ENCODE peak calls at places on chromosomes 6 and 20, in five cellular contexts. C is SJSA1; D is upper lobe of right lung; W is CD8-positive, alpha-beta memory T cell; J is CD8-positive, alpha-beta T cell. S is an unnamed sample.

GRCh38 chr6:103379272-103379671 is 1480.4 kb downstream of the HACE1 start:
- DNase-seq in C (no peak), D (no peak), W (no peak), J (no peak), S (no peak)

GRCh38 chr20:25508083-25508770 is 77.1 kb downstream of the NINL start:
- DNase-seq in C (peak; percentile 81), D (no peak), W (no peak), J (no peak), S (no peak)

GRCh38 chr6:161222706-161223234 is 51.1 kb downstream of the AGPAT4 start:
- DNase-seq in C (no peak), D (no peak), W (no peak), J (no peak), S (no peak)

GRCh38 chr20:25195962-25196700 is 619 bp downstream of the ENTPD6 start:
- DNase-seq in C (no peak), D (no peak), W (peak; percentile 16), J (no peak), S (peak; percentile 31)

GRCh38 chr6:148650941-148651540 is 95.8 kb upstream of the UST start:
- DNase-seq in C (no peak), D (no peak), W (no peak), J (no peak), S (no peak)

GRCh38 chr20:51409192-51409875 is 133.2 kb downstream of the NFATC2 start:
- DNase-seq in C (no peak), D (no peak), W (peak; percentile 53), J (no peak), S (no peak)

GRCh38 chr20:24751551-24751950 is 197.5 kb upstream of the CST7 start:
- DNase-seq in C (peak; percentile 21), D (no peak), W (no peak), J (no peak), S (no peak)

GRCh38 chr20:60102665-60103210 is 144.5 kb downstream of the CDH26 start:
- DNase-seq in C (no peak), D (no peak), W (no peak), J (no peak), S (no peak)

GRCh38 chr6:18585032-18585573 is 198.0 kb downstream of the RNF144B start:
- DNase-seq in C (peak; percentile 66), D (no peak), W (no peak), J (no peak), S (no peak)

GRCh38 chr20:16314722-16315121 is 258.5 kb downstream of the KIF16B start:
- DNase-seq in C (no peak), D (no peak), W (no peak), J (no peak), S (no peak)

GRCh38 chr6:126546771-126547170 is 206.9 kb downstream of the CENPW start:
- DNase-seq in C (no peak), D (no peak), W (no peak), J (no peak), S (no peak)

GRCh38 chr20:9130407-9130995 is 61.6 kb downstream of the PLCB4 start:
- DNase-seq in C (no peak), D (no peak), W (no peak), J (no peak), S (no peak)

GRCh38 chr6:21219241-21219640 is 374.3 kb upstream of the SOX4 start:
- DNase-seq in C (no peak), D (no peak), W (no peak), J (no peak), S (no peak)

GRCh38 chr6:156279306-156279969 is 497.7 kb upstream of the ARID1B start:
- DNase-seq in C (no peak), D (no peak), W (no peak), J (no peak), S (no peak)

GRCh38 chr6:156848123-156848522 is 70.9 kb downstream of the ARID1B start:
- DNase-seq in C (no peak), D (no peak), W (no peak), J (no peak), S (no peak)

GRCh38 chr6:160042014-160042773 is 73.3 kb downstream of the IGF2R start:
- DNase-seq in C (no peak), D (no peak), W (no peak), J (no peak), S (no peak)

GRCh38 chr6:82959385-82959941 is 106.2 kb downstream of the UBE3D start:
- DNase-seq in C (no peak), D (no peak), W (no peak), J (no peak), S (no peak)

GRCh38 chr20:13130100-13130706 is 90.9 kb upstream of the ISM1 start:
- DNase-seq in C (no peak), D (no peak), W (no peak), J (no peak), S (no peak)

GRCh38 chr6:100719883-100720682 is 161.0 kb downstream of the ASCC3 start:
- DNase-seq in C (no peak), D (no peak), W (no peak), J (no peak), S (no peak)

GRCh38 chr6:78911218-78911617 is 43.9 kb downstream of the IRAK1BP1 start:
- DNase-seq in C (no peak), D (no peak), W (no peak), J (no peak), S (no peak)

GRCh38 chr20:33372993-33373441 is 28.3 kb downstream of the CDK5RAP1 start:
- DNase-seq in C (no peak), D (no peak), W (no peak), J (no peak), S (no peak)

GRCh38 chr6:37530294-37530693 is 30.6 kb upstream of the CCDC167 start:
- DNase-seq in C (no peak), D (no peak), W (no peak), J (no peak), S (no peak)

GRCh38 chr20:61608275-61609085 is 356.4 kb downstream of the CDH4 start:
- DNase-seq in C (no peak), D (no peak), W (no peak), J (no peak), S (no peak)

DNA sequence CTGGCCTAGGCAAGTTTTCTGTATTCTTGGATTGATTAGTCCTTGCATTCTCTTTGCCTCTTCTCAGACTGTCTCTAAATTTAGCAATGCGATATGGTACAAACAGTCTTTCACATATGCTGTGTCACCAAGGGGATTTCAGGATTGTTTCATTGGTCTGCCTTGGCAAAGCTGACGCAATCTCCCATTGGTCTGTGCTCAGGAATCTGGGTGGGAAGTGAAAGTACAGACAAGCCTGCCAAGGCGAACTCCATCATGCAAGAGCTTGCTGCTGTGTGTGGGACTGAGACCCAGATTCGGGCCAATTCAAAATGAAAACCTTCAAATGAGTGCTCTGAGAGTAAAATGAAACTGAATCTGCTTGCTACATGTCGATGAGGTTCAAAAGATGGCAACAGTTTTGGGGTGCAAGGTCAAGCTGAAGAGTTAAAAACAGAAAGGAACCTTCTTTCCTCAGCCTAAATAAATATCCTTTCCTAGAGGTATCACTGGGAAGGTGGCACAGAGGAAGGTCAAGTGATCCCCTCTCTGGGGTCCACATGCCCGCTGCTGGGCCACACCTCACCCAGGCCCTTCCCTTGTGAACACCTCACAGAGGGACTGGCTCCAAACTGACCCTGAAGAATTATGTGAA is 198.8 kb upstream of the PREP start:
- DNase-seq in C (peak; percentile 92), D (peak; percentile 62), W (no peak), J (no peak), S (no peak)
- H3K27ac ChIP-seq in C (peak overlapping the region; percentile 98), D (peak overlapping the region; percentile 73), W (no peak overlapping the region), J (no peak overlapping the region), S (no peak overlapping the region)

GRCh38 chr6:106747139-106747538 is 117.8 kb downstream of the QRSL1 start:
- DNase-seq in C (no peak), D (no peak), W (no peak), J (no peak), S (no peak)

GRCh38 chr6:106745824-106746610 is 116.6 kb downstream of the QRSL1 start:
- DNase-seq in C (no peak), D (no peak), W (no peak), J (no peak), S (no peak)

GRCh38 chr6:106745396-106745795 is 116.0 kb downstream of the QRSL1 start:
- DNase-seq in C (no peak), D (no peak), W (no peak), J (no peak), S (no peak)

GRCh38 chr6:106746660-106747059 is 117.3 kb downstream of the QRSL1 start:
- DNase-seq in C (no peak), D (no peak), W (no peak), J (no peak), S (no peak)

DNA sequence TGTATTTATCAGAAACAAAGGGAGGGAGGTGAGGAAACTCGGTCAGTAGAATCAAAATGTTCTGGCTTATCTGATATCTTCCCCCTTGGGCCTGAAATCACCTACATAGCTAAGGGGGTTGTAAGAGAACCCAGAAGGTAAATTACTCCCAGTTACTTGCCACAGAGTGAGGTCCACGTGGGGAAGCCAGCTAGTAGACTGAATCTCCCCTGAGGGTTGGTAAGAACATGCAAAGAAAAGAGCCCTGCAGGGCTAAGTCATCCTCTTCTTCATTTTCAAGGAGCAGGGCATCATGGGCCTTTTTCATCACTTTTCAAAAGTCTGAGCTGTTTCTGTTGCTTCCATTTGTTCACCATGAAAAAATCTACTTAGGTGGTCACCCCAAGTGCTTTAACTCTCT is 115.4 kb downstream of the QRSL1 start:
- DNase-seq in C (no peak), D (no peak), W (no peak), J (no peak), S (no peak)
- H3K4me1 ChIP-seq in C (peaks cover 27% of the 10 kb centered on the region), D (no peaks in the 10 kb centered on the region), W (no peaks in the 10 kb centered on the region), J (no peaks in the 10 kb centered on the region), S (no peaks in the 10 kb centered on the region)

GRCh38 chr6:106882601-106883518 is 91.7 kb downstream of the CD24 start:
- DNase-seq in C (no peak), D (no peak), W (no peak), J (no peak), S (no peak)
- H3K27ac ChIP-seq in C (no peak overlapping the region), D (no peak overlapping the region), W (no peak overlapping the region), J (no peak overlapping the region), S (no peak overlapping the region)

GRCh38 chr6:163731215-163732013 is 316.9 kb downstream of the QKI start:
- DNase-seq in C (no peak), D (no peak), W (no peak), J (no peak), S (no peak)
- H3K4me1 ChIP-seq in C (no peaks in the 10 kb centered on the region), D (no peaks in the 10 kb centered on the region), W (no peaks in the 10 kb centered on the region), J (no peaks in the 10 kb centered on the region), S (no peaks in the 10 kb centered on the region)

S was measured in CD4-positive, alpha-beta memory T cell.